ENCODE peak calls at places on chromosomes 16 and 17, in five cellular contexts. I is fibroblast of mammary gland; J is IMR-90; S is left ventricle myocardium inferior; A is CD4-positive, alpha-beta T cell. Y is an unnamed sample.

GRCh38 chr17:46773676-46774075 is 44.8 kb downstream of the WNT3 start:
- DNase-seq in A (no peak), I (no peak), S (no peak), J (no peak), Y (no peak)

GRCh38 chr17:35002876-35003551 is 22.7 kb downstream of the LIG3 start:
- DNase-seq in A (no peak), S (peak), J (peak), I (peak), Y (no peak)

GRCh38 chr16:49739381-49739780 is 116.5 kb downstream of the ZNF423 start:
- DNase-seq in J (no peak), S (no peak), I (no peak), A (no peak), Y (no peak)

GRCh38 chr17:44738214-44738906 is 20.4 kb upstream of the ADAM11 start:
- DNase-seq in A (no peak), S (no peak), J (peak), I (peak), Y (no peak)

GRCh38 chr17:74180336-74180735 is 23.1 kb upstream of the RPL38 start:
- DNase-seq in J (no peak), A (no peak), S (no peak), I (no peak), Y (no peak)

GRCh38 chr16:55645986-55646385 is 9.8 kb upstream of the SLC6A2 start:
- DNase-seq in A (no peak), J (no peak), I (no peak), S (no peak), Y (no peak)

GRCh38 chr17:74773414-74773813 is 2.7 kb downstream of the NAT9 start:
- DNase-seq in A (no peak), I (no peak), J (no peak), S (no peak), Y (no peak)

GRCh38 chr16:667780-668518 is at the start of gene RHOT2:
- DNase-seq in J (peak), A (peak), I (peak), S (peak), Y (peak)

GRCh38 chr17:36728030-36728991 is 126.9 kb downstream of the MRM1 start:
- DNase-seq in I (no peak), J (no peak), A (no peak), S (no peak), Y (no peak)

GRCh38 chr17:8131844-8132441 is 8.0 kb upstream of the HES7 start:
- DNase-seq in J (no peak), I (no peak), S (no peak), A (no peak), Y (no peak)

GRCh38 chr17:17515921-17516295 is 19.7 kb upstream of the RASD1 start:
- DNase-seq in A (no peak), I (peak), J (peak), S (no peak), Y (no peak)

GRCh38 chr16:77445321-77445720 is 10.5 kb upstream of the ADAMTS18 start:
- DNase-seq in J (no peak), S (no peak), A (no peak), I (no peak), Y (no peak)

GRCh38 chr17:4215882-4216411 is 47.8 kb downstream of the ANKFY1 start:
- DNase-seq in A (no peak), I (no peak), S (no peak), J (no peak), Y (no peak)

GRCh38 chr16:35221482-35222185 is 1762.2 kb downstream of the TP53TG3F start:
- DNase-seq in J (no peak), A (no peak), S (no peak), I (no peak), Y (no peak)

GRCh38 chr17:52138350-52138749 is 20.2 kb downstream of the CA10 start:
- DNase-seq in I (no peak), S (no peak), A (no peak), J (no peak), Y (no peak)

GRCh38 chr17:78828470-78829185 is 12.0 kb downstream of the USP36 start:
- DNase-seq in S (no peak), J (peak), I (peak), A (no peak), Y (no peak)

GRCh38 chr17:17348872-17349723 is 45.9 kb downstream of the NT5M start:
- DNase-seq in S (no peak), I (no peak), J (no peak), A (no peak), Y (no peak)

GRCh38 chr16:84641643-84642358 is 6.5 kb upstream of the KLHL36 start:
- DNase-seq in J (no peak), A (no peak), S (no peak), I (no peak), Y (no peak)

GRCh38 chr16:21075252-21075651 is 75.4 kb downstream of the DNAH3 start:
- DNase-seq in I (peak), A (no peak), J (no peak), S (no peak), Y (no peak)

GRCh38 chr17:32341141-32341856 is 674 bp downstream of the C17orf75 start:
- DNase-seq in J (no peak), S (no peak), A (no peak), I (peak), Y (no peak)

GRCh38 chr16:23388786-23389185 is 64.2 kb downstream of the COG7 start:
- DNase-seq in I (no peak), J (no peak), A (no peak), S (no peak), Y (no peak)

GRCh38 chr16:11045441-11045840 is 101.1 kb downstream of the CLEC16A start:
- DNase-seq in I (no peak), A (no peak), S (no peak), J (no peak), Y (no peak)

GRCh38 chr17:64384253-64385186 is 6.1 kb downstream of the PECAM1 start:
- DNase-seq in A (no peak), S (no peak), I (no peak), J (no peak), Y (peak)

GRCh38 chr16:21167929-21168602 is 9.6 kb downstream of the LDAF1 start:
- DNase-seq in S (no peak), I (no peak), J (no peak), A (no peak), Y (no peak)

GRCh38 chr16:15751940-15752339 is 101.9 kb downstream of the NDE1 start:
- DNase-seq in S (no peak), I (no peak), J (no peak), A (no peak), Y (no peak)

GRCh38 chr17:79988163-79988971 is 47.3 kb downstream of the TBC1D16 start:
- DNase-seq in S (no peak), A (no peak), J (peak), I (peak), Y (no peak)

DNA sequence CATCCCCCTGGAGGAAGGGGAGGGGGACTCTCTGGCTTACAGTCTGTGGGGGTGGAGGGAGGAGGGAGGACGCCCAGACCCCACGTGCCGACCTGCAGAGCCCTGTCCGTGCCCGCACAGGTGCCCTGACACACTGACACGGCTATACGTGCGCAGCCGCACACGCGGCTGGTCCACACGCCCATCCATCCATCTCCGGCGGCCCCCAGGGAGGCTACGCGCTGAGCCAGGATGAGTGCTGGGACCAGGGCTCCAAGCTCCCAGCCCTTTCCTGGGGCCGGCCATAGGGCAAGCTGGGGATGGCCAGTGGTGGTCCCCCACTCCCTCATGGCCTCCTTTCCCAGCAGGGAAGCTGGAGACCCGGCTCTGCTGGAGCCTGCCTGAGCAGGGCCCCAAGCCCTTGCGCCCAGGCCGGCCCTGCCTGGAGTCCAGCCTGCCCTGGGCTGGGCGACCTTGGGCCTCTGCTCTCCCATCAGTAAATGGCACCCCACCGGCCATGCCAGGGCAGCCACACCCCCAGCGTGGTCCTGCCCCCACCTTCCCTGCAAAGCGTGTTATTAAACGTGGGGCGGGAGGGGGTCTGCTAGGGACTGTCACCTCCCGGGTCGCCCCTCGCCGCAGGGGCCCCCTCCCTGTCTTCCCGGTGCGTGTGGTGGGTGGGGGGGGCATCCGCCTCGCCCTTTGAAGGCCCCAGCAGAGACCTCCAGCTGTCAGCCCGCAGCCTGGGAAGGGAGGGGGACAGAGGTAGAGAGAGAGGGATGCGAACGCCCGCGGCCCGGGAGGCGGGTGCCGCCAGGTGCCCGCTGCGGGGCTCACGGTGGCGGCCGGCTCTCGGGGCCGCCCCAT is 866 bp downstream of the CASKIN1 start:
- DNase-seq in I (no peak), J (no peak), A (no peak), S (no peak), Y (no peak)
- TF ChIP-seq CTCF in I (no peak), J (no peak), A (no peak), S (no peak), Y (no peak)

GRCh38 chr17:82963104-82963950 is 116.1 kb upstream of the METRNL start:
- DNase-seq in S (peak), I (peak), J (peak), A (peak), Y (peak)
- TF ChIP-seq CTCF in S (peak), I (peak), J (peak), A (peak), Y (peak)

GRCh38 chr16:88338111-88338510 is 44.6 kb upstream of the ZNF469 start:
- DNase-seq in A (no peak), S (no peak), J (no peak), I (no peak), Y (no peak)
- TF ChIP-seq CTCF in A (no peak), S (no peak), J (no peak), I (peak), Y (no peak)

DNA sequence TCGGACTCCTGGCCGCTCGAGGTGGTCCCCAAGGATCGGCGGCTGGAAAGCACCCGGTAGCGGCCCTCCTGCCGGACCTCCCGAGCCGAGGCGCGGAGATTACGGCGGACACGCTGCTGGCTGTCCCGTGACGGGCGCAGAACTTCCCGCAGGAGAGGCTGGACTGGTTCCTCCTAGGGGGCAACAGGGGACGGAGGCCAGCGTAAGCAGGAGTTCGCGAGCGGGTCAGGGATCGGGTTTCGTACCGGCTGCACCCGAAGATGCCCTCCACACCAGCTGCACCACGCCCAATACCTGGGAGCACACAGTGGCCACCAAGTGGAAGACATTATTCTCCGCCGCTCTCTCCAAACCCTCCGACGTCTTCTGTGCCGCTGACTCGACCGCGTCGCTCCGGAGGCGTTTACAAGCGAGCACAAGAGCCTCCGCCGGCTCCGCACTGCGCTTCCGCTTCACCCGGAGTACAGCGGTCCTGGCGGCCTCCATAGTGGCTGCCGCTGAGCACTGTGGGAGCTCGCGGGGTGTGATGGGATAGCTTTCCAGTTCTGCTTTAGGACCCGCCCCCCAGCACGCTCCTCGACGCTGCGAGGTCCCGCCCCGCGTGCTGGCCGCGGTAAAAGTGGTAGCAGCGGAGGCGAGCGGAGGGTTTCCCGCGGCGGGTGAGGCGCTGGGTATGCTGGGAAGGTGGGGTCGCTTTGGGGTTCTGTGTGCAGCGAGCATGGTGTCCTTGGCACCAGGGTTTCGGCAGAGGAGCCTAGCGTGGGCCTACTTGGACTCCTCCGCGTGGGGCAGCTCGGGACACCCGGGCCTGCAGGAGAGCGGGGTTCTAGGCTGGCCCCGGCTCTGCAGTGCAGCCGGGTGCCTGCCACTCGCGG is at the start of the genes PRMT7 and SLC7A6OS:
- DNase-seq in J (peak), I (peak), S (peak), A (peak), Y (peak)
- TF ChIP-seq CTCF in J (peak), I (no peak), S (peak), A (peak), Y (no peak)

GRCh38 chr17:47897561-47897960 is 1.5 kb downstream of the SP2 start:
- DNase-seq in I (no peak), J (no peak), S (no peak), A (no peak), Y (no peak)

GRCh38 chr17:47895254-47895855 is 681 bp upstream of the SP2 start:
- DNase-seq in I (peak), J (peak), A (peak), S (no peak), Y (no peak)

GRCh38 chr17:47896672-47897490 is 845 bp downstream of the SP2 start:
- DNase-seq in S (no peak), I (no peak), A (no peak), J (peak), Y (no peak)

GRCh38 chr17:47894498-47895253 is 1.4 kb upstream of the SP2 start:
- DNase-seq in A (no peak), I (no peak), J (no peak), S (no peak), Y (no peak)

DNA sequence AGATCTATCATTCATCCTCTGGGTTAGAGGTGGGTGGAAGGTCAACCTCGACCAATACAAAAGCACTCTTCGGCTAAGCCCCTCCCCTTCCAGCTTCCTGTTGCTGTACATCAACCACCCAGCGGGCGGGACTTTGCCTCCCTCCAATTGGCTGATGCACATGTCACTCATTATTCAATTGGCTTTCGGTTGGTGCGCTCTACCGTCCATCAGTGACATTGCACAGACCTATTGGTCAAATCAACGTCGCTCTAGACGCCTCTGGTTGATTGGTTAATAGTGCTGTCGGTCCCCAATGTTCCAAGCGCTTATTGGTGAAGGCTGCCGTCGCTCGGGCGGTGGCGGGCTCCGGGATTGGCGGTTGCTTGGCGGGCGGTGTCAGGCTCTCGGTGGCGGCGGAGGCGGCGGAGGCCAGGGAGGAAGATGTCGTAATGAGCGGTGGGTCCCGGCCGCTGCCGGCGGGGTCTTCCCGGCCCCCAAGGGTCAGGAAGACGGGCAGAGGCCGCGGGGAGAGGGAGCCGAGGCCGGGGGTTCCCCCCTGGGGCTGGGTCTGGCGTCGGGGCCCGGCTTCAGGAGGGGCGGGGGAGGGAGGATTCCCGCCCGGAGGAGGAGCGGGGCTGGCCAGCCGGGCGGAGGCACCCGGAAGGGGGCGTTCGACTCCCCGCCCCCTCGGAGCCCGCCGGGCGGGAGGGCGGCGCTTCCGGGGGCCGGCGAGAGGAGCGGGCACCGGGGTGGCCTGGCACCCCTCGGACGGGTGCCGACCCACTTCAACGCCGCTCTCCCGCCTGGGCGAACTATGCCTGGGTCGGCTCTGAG is at the start of gene SP2:
- DNase-seq in S (peak), A (peak), J (peak), I (peak), Y (peak)
- TF ChIP-seq CTCF in S (no peak), A (no peak), J (no peak), I (no peak), Y (no peak)

DNA sequence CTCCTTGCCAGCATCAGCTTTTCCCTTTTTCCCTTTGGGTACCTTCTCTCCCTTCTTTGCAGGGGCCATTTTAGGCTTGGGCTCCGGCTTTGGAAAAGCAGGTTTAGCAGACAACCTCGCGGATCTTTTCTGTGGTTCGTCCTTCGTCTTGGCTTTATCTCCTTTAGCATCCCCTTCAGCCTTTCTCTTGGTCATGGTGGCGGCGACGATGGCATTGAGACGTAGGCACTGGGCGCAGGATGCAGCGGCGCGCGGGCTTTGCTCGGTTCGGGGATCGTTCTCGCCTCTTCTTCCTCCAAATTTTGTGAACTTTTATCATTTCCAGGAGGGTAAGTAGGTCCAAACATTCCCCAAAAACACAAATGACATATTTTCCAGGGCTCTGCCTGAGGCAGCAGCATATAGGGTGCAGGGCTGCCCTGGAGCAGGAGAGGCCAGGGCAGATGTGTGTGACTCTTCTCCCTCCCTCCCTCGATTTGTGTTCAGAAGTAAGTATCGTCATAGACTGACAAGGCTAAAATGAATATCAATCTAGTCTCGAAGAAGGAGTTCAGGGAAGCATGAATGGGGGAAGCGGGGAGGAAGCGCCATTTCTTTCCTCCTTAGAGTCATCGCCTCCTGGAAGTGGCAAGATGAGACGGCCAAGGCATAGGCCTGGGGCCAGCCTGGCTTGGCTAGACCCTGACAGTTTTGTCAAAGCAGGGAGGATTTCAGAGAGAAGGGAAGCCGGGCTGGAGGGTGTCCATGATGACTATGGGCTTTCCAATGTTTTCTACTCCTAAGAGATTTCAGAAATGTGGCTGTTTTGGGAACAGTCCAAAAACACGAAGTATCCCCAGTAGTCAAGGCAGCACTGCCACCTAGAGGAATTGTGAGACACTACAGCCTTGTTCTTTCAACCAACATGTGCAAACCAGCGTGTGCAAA is 13.2 kb downstream of the CHCT1 start:
- DNase-seq in I (peak), J (peak), A (peak), S (peak), Y (peak)
- TF ChIP-seq CTCF in I (peak), J (peak), A (peak), S (peak), Y (peak)

GRCh38 chr17:75848523-75849303 is 4.5 kb upstream of the UNC13D start:
- DNase-seq in S (peak), J (peak), A (peak), I (peak), Y (peak)
- TF ChIP-seq CTCF in S (peak), J (peak), A (peak), I (peak), Y (peak)

Y was measured in natural killer cell.